ENCODE peak calls at places on chromosomes 12 and 14, in eight cellular contexts. One of them, this sample, is unnamed.

GRCh38 chr12:120529641-120530314 is 820 bp upstream of the COQ5 start:
- DNase-seq in caudate nucleus: no peak
- DNase-seq in amniotic stem cell: no peak
- DNase-seq in head of caudate nucleus: no peak
- DNase-seq in HS-27A: no peak
- DNase-seq in midbrain: no peak
- DNase-seq in stimulated activated CD8-positive, alpha-beta memory T cell treated with anti-CD3 and anti-CD28 coated beads, Interleukin-7, amount 100 ng/mL, for 24 hours: no peak
- DNase-seq in lower leg skin: no peak
- DNase-seq in this sample: no peak

GRCh38 chr14:64930085-64930843 is 12.3 kb downstream of the GPX2 start:
- DNase-seq in caudate nucleus: no peak
- DNase-seq in amniotic stem cell: no peak
- DNase-seq in head of caudate nucleus: no peak
- DNase-seq in HS-27A: no peak
- DNase-seq in midbrain: no peak
- DNase-seq in stimulated activated CD8-positive, alpha-beta memory T cell treated with anti-CD3 and anti-CD28 coated beads, Interleukin-7, amount 100 ng/mL, for 24 hours: no peak
- DNase-seq in lower leg skin: no peak
- DNase-seq in this sample: no peak

GRCh38 chr12:113468365-113469223 is 3.1 kb downstream of the LHX5 start:
- DNase-seq in caudate nucleus: no peak
- DNase-seq in amniotic stem cell: no peak
- DNase-seq in head of caudate nucleus: no peak
- DNase-seq in HS-27A: no peak
- DNase-seq in midbrain: no peak
- DNase-seq in stimulated activated CD8-positive, alpha-beta memory T cell treated with anti-CD3 and anti-CD28 coated beads, Interleukin-7, amount 100 ng/mL, for 24 hours: no peak
- DNase-seq in lower leg skin: no peak
- DNase-seq in this sample: no peak

GRCh38 chr12:124804011-124804621 is 59.5 kb downstream of the SCARB1 start:
- DNase-seq in caudate nucleus: no peak
- DNase-seq in amniotic stem cell: no peak
- DNase-seq in head of caudate nucleus: peak
- DNase-seq in HS-27A: no peak
- DNase-seq in midbrain: peak
- DNase-seq in stimulated activated CD8-positive, alpha-beta memory T cell treated with anti-CD3 and anti-CD28 coated beads, Interleukin-7, amount 100 ng/mL, for 24 hours: no peak
- DNase-seq in lower leg skin: no peak
- DNase-seq in this sample: peak

GRCh38 chr12:17459214-17459613 is 630.8 kb downstream of the RERGL start:
- DNase-seq in caudate nucleus: no peak
- DNase-seq in amniotic stem cell: no peak
- DNase-seq in head of caudate nucleus: no peak
- DNase-seq in HS-27A: no peak
- DNase-seq in midbrain: no peak
- DNase-seq in stimulated activated CD8-positive, alpha-beta memory T cell treated with anti-CD3 and anti-CD28 coated beads, Interleukin-7, amount 100 ng/mL, for 24 hours: no peak
- DNase-seq in lower leg skin: no peak
- DNase-seq in this sample: no peak

GRCh38 chr12:70719672-70720420 is 82.6 kb upstream of the PTPRB start:
- DNase-seq in caudate nucleus: no peak
- DNase-seq in amniotic stem cell: peak
- DNase-seq in head of caudate nucleus: peak
- DNase-seq in HS-27A: peak
- DNase-seq in midbrain: peak
- DNase-seq in stimulated activated CD8-positive, alpha-beta memory T cell treated with anti-CD3 and anti-CD28 coated beads, Interleukin-7, amount 100 ng/mL, for 24 hours: no peak
- DNase-seq in lower leg skin: no peak
- DNase-seq in this sample: no peak

GRCh38 chr14:21521526-21521925 is 4.6 kb downstream of the SALL2 start:
- DNase-seq in caudate nucleus: no peak
- DNase-seq in amniotic stem cell: no peak
- DNase-seq in head of caudate nucleus: no peak
- DNase-seq in HS-27A: peak
- DNase-seq in midbrain: no peak
- DNase-seq in stimulated activated CD8-positive, alpha-beta memory T cell treated with anti-CD3 and anti-CD28 coated beads, Interleukin-7, amount 100 ng/mL, for 24 hours: no peak
- DNase-seq in lower leg skin: no peak
- DNase-seq in this sample: peak

GRCh38 chr12:71465794-71466193 is 26.2 kb downstream of the LGR5 start:
- DNase-seq in caudate nucleus: no peak
- DNase-seq in amniotic stem cell: no peak
- DNase-seq in head of caudate nucleus: no peak
- DNase-seq in HS-27A: no peak
- DNase-seq in midbrain: no peak
- DNase-seq in stimulated activated CD8-positive, alpha-beta memory T cell treated with anti-CD3 and anti-CD28 coated beads, Interleukin-7, amount 100 ng/mL, for 24 hours: no peak
- DNase-seq in lower leg skin: no peak
- DNase-seq in this sample: no peak

GRCh38 chr12:117035287-117035686 is 63.9 kb downstream of the TESC start:
- DNase-seq in caudate nucleus: no peak
- DNase-seq in amniotic stem cell: no peak
- DNase-seq in head of caudate nucleus: no peak
- DNase-seq in HS-27A: no peak
- DNase-seq in midbrain: no peak
- DNase-seq in stimulated activated CD8-positive, alpha-beta memory T cell treated with anti-CD3 and anti-CD28 coated beads, Interleukin-7, amount 100 ng/mL, for 24 hours: no peak
- DNase-seq in lower leg skin: no peak
- DNase-seq in this sample: no peak

GRCh38 chr14:105053421-105053820 is 11.8 kb downstream of the GPR132 start:
- DNase-seq in caudate nucleus: no peak
- DNase-seq in amniotic stem cell: no peak
- DNase-seq in head of caudate nucleus: no peak
- DNase-seq in HS-27A: no peak
- DNase-seq in midbrain: no peak
- DNase-seq in stimulated activated CD8-positive, alpha-beta memory T cell treated with anti-CD3 and anti-CD28 coated beads, Interleukin-7, amount 100 ng/mL, for 24 hours: no peak
- DNase-seq in lower leg skin: no peak
- DNase-seq in this sample: no peak

GRCh38 chr12:53480425-53481107 is 18.7 kb downstream of the MAP3K12 start:
- DNase-seq in caudate nucleus: no peak
- DNase-seq in amniotic stem cell: no peak
- DNase-seq in head of caudate nucleus: no peak
- DNase-seq in HS-27A: no peak
- DNase-seq in midbrain: no peak
- DNase-seq in stimulated activated CD8-positive, alpha-beta memory T cell treated with anti-CD3 and anti-CD28 coated beads, Interleukin-7, amount 100 ng/mL, for 24 hours: no peak
- DNase-seq in lower leg skin: no peak
- DNase-seq in this sample: no peak

GRCh38 chr12:93886533-93887511 is 209.6 kb downstream of the CRADD start:
- DNase-seq in caudate nucleus: no peak
- DNase-seq in amniotic stem cell: no peak
- DNase-seq in head of caudate nucleus: no peak
- DNase-seq in HS-27A: peak
- DNase-seq in midbrain: no peak
- DNase-seq in stimulated activated CD8-positive, alpha-beta memory T cell treated with anti-CD3 and anti-CD28 coated beads, Interleukin-7, amount 100 ng/mL, for 24 hours: no peak
- DNase-seq in lower leg skin: no peak
- DNase-seq in this sample: no peak

GRCh38 chr14:103880334-103880985 is 33.1 kb upstream of the PPP1R13B start:
- DNase-seq in caudate nucleus: no peak
- DNase-seq in amniotic stem cell: no peak
- DNase-seq in head of caudate nucleus: peak
- DNase-seq in HS-27A: peak
- DNase-seq in midbrain: peak
- DNase-seq in stimulated activated CD8-positive, alpha-beta memory T cell treated with anti-CD3 and anti-CD28 coated beads, Interleukin-7, amount 100 ng/mL, for 24 hours: no peak
- DNase-seq in lower leg skin: peak
- DNase-seq in this sample: peak

GRCh38 chr12:120007272-120007671 is 18.2 kb downstream of the BICDL1 start:
- DNase-seq in caudate nucleus: no peak
- DNase-seq in amniotic stem cell: no peak
- DNase-seq in head of caudate nucleus: no peak
- DNase-seq in HS-27A: no peak
- DNase-seq in midbrain: no peak
- DNase-seq in stimulated activated CD8-positive, alpha-beta memory T cell treated with anti-CD3 and anti-CD28 coated beads, Interleukin-7, amount 100 ng/mL, for 24 hours: no peak
- DNase-seq in lower leg skin: no peak
- DNase-seq in this sample: no peak

GRCh38 chr12:101485015-101485414 is 9.9 kb downstream of the SPIC start:
- DNase-seq in caudate nucleus: no peak
- DNase-seq in amniotic stem cell: no peak
- DNase-seq in head of caudate nucleus: no peak
- DNase-seq in HS-27A: no peak
- DNase-seq in midbrain: no peak
- DNase-seq in stimulated activated CD8-positive, alpha-beta memory T cell treated with anti-CD3 and anti-CD28 coated beads, Interleukin-7, amount 100 ng/mL, for 24 hours: no peak
- DNase-seq in lower leg skin: no peak
- DNase-seq in this sample: no peak

GRCh38 chr14:46034305-46034704 is 617.3 kb downstream of the RPL10L start:
- DNase-seq in caudate nucleus: no peak
- DNase-seq in amniotic stem cell: no peak
- DNase-seq in head of caudate nucleus: no peak
- DNase-seq in HS-27A: no peak
- DNase-seq in midbrain: no peak
- DNase-seq in stimulated activated CD8-positive, alpha-beta memory T cell treated with anti-CD3 and anti-CD28 coated beads, Interleukin-7, amount 100 ng/mL, for 24 hours: no peak
- DNase-seq in lower leg skin: no peak
- DNase-seq in this sample: no peak

GRCh38 chr14:54777395-54777794 is 125.2 kb downstream of the GCH1 start:
- DNase-seq in caudate nucleus: no peak
- DNase-seq in amniotic stem cell: no peak
- DNase-seq in head of caudate nucleus: no peak
- DNase-seq in HS-27A: no peak
- DNase-seq in midbrain: no peak
- DNase-seq in stimulated activated CD8-positive, alpha-beta memory T cell treated with anti-CD3 and anti-CD28 coated beads, Interleukin-7, amount 100 ng/mL, for 24 hours: no peak
- DNase-seq in lower leg skin: peak
- DNase-seq in this sample: no peak

GRCh38 chr12:55877824-55878223 is 35.1 kb upstream of the MMP19 start:
- DNase-seq in caudate nucleus: no peak
- DNase-seq in amniotic stem cell: no peak
- DNase-seq in head of caudate nucleus: no peak
- DNase-seq in HS-27A: no peak
- DNase-seq in midbrain: no peak
- DNase-seq in stimulated activated CD8-positive, alpha-beta memory T cell treated with anti-CD3 and anti-CD28 coated beads, Interleukin-7, amount 100 ng/mL, for 24 hours: no peak
- DNase-seq in lower leg skin: no peak
- DNase-seq in this sample: no peak

GRCh38 chr14:31159682-31160296 is 47.8 kb downstream of the HECTD1 start:
- DNase-seq in caudate nucleus: no peak
- DNase-seq in amniotic stem cell: no peak
- DNase-seq in head of caudate nucleus: no peak
- DNase-seq in HS-27A: no peak
- DNase-seq in midbrain: no peak
- DNase-seq in stimulated activated CD8-positive, alpha-beta memory T cell treated with anti-CD3 and anti-CD28 coated beads, Interleukin-7, amount 100 ng/mL, for 24 hours: no peak
- DNase-seq in lower leg skin: no peak
- DNase-seq in this sample: no peak

GRCh38 chr12:11719678-11720099 is 70.2 kb downstream of the ETV6 start:
- DNase-seq in caudate nucleus: peak
- DNase-seq in amniotic stem cell: peak
- DNase-seq in head of caudate nucleus: peak
- DNase-seq in HS-27A: peak
- DNase-seq in midbrain: no peak
- DNase-seq in stimulated activated CD8-positive, alpha-beta memory T cell treated with anti-CD3 and anti-CD28 coated beads, Interleukin-7, amount 100 ng/mL, for 24 hours: no peak
- DNase-seq in lower leg skin: no peak
- DNase-seq in this sample: peak

GRCh38 chr12:100248886-100249285 is 18.0 kb downstream of the DEPDC4 start:
- DNase-seq in caudate nucleus: no peak
- DNase-seq in amniotic stem cell: no peak
- DNase-seq in head of caudate nucleus: no peak
- DNase-seq in HS-27A: no peak
- DNase-seq in midbrain: no peak
- DNase-seq in stimulated activated CD8-positive, alpha-beta memory T cell treated with anti-CD3 and anti-CD28 coated beads, Interleukin-7, amount 100 ng/mL, for 24 hours: no peak
- DNase-seq in lower leg skin: no peak
- DNase-seq in this sample: no peak

GRCh38 chr12:92717202-92717601 is 14.4 kb downstream of the PLEKHG7 start:
- DNase-seq in caudate nucleus: no peak
- DNase-seq in amniotic stem cell: no peak
- DNase-seq in head of caudate nucleus: no peak
- DNase-seq in HS-27A: no peak
- DNase-seq in midbrain: peak
- DNase-seq in stimulated activated CD8-positive, alpha-beta memory T cell treated with anti-CD3 and anti-CD28 coated beads, Interleukin-7, amount 100 ng/mL, for 24 hours: no peak
- DNase-seq in lower leg skin: no peak
- DNase-seq in this sample: no peak

GRCh38 chr14:23438130-23438893 is 2.9 kb upstream of the MYH7 start:
- DNase-seq in caudate nucleus: no peak
- DNase-seq in amniotic stem cell: no peak
- DNase-seq in head of caudate nucleus: no peak
- DNase-seq in HS-27A: no peak
- DNase-seq in midbrain: no peak
- DNase-seq in stimulated activated CD8-positive, alpha-beta memory T cell treated with anti-CD3 and anti-CD28 coated beads, Interleukin-7, amount 100 ng/mL, for 24 hours: no peak
- DNase-seq in lower leg skin: peak
- DNase-seq in this sample: no peak

GRCh38 chr14:38143651-38144505 is 63.8 kb upstream of the SSTR1 start:
- DNase-seq in caudate nucleus: no peak
- DNase-seq in amniotic stem cell: no peak
- DNase-seq in head of caudate nucleus: no peak
- DNase-seq in HS-27A: no peak
- DNase-seq in midbrain: no peak
- DNase-seq in stimulated activated CD8-positive, alpha-beta memory T cell treated with anti-CD3 and anti-CD28 coated beads, Interleukin-7, amount 100 ng/mL, for 24 hours: no peak
- DNase-seq in lower leg skin: no peak
- DNase-seq in this sample: no peak

GRCh38 chr14:64572721-64573508 is 23.2 kb downstream of the PPP1R36 start:
- DNase-seq in caudate nucleus: no peak
- DNase-seq in amniotic stem cell: no peak
- DNase-seq in head of caudate nucleus: peak
- DNase-seq in HS-27A: no peak
- DNase-seq in midbrain: peak
- DNase-seq in stimulated activated CD8-positive, alpha-beta memory T cell treated with anti-CD3 and anti-CD28 coated beads, Interleukin-7, amount 100 ng/mL, for 24 hours: no peak
- DNase-seq in lower leg skin: no peak
- DNase-seq in this sample: no peak

GRCh38 chr14:39050389-39050788 is 52.6 kb downstream of the SEC23A start:
- DNase-seq in caudate nucleus: no peak
- DNase-seq in amniotic stem cell: no peak
- DNase-seq in head of caudate nucleus: no peak
- DNase-seq in HS-27A: no peak
- DNase-seq in midbrain: no peak
- DNase-seq in stimulated activated CD8-positive, alpha-beta memory T cell treated with anti-CD3 and anti-CD28 coated beads, Interleukin-7, amount 100 ng/mL, for 24 hours: no peak
- DNase-seq in lower leg skin: no peak
- DNase-seq in this sample: no peak

GRCh38 chr14:50796391-50796790 is 34.6 kb downstream of the NIN start:
- DNase-seq in caudate nucleus: no peak
- DNase-seq in amniotic stem cell: no peak
- DNase-seq in head of caudate nucleus: no peak
- DNase-seq in HS-27A: no peak
- DNase-seq in midbrain: no peak
- DNase-seq in stimulated activated CD8-positive, alpha-beta memory T cell treated with anti-CD3 and anti-CD28 coated beads, Interleukin-7, amount 100 ng/mL, for 24 hours: no peak
- DNase-seq in lower leg skin: no peak
- DNase-seq in this sample: no peak

GRCh38 chr12:4015225-4016076 is 142.3 kb upstream of the PARP11 start:
- DNase-seq in caudate nucleus: no peak
- DNase-seq in amniotic stem cell: no peak
- DNase-seq in head of caudate nucleus: no peak
- DNase-seq in HS-27A: no peak
- DNase-seq in midbrain: no peak
- DNase-seq in stimulated activated CD8-positive, alpha-beta memory T cell treated with anti-CD3 and anti-CD28 coated beads, Interleukin-7, amount 100 ng/mL, for 24 hours: no peak
- DNase-seq in lower leg skin: no peak
- DNase-seq in this sample: no peak

GRCh38 chr14:92928258-92928629 is 5.3 kb downstream of the CHGA start:
- DNase-seq in caudate nucleus: no peak
- DNase-seq in amniotic stem cell: no peak
- DNase-seq in head of caudate nucleus: no peak
- DNase-seq in HS-27A: no peak
- DNase-seq in midbrain: no peak
- DNase-seq in stimulated activated CD8-positive, alpha-beta memory T cell treated with anti-CD3 and anti-CD28 coated beads, Interleukin-7, amount 100 ng/mL, for 24 hours: no peak
- DNase-seq in lower leg skin: no peak
- DNase-seq in this sample: no peak

GRCh38 chr12:46483572-46484395 is 111.2 kb upstream of the SLC38A2 start:
- DNase-seq in caudate nucleus: no peak
- DNase-seq in amniotic stem cell: no peak
- DNase-seq in head of caudate nucleus: no peak
- DNase-seq in HS-27A: no peak
- DNase-seq in midbrain: no peak
- DNase-seq in stimulated activated CD8-positive, alpha-beta memory T cell treated with anti-CD3 and anti-CD28 coated beads, Interleukin-7, amount 100 ng/mL, for 24 hours: no peak
- DNase-seq in lower leg skin: no peak
- DNase-seq in this sample: no peak

This sample was measured in lung.